ENCODE peak calls at places on chromosomes 7 and 10, in eight cellular contexts. One of them, this sample, is unnamed.

GRCh38 chr10:110818311-110819257 is 53.1 kb upstream of the PDCD4 start:
- DNase-seq in transverse colon: peak; percentile 80
- DNase-seq in GM06990: no peak
- DNase-seq in nephron progenitor cell: no peak
- DNase-seq in HFFc6: no peak
- DNase-seq in neural crest cell: no peak
- DNase-seq in heart left ventricle: no peak
- DNase-seq in H9: no peak
- DNase-seq in this sample: no peak

GRCh38 chr7:45235905-45236304 is 78.3 kb downstream of the RAMP3 start:
- DNase-seq in H9: no peak
- DNase-seq in nephron progenitor cell: no peak
- DNase-seq in HFFc6: no peak
- DNase-seq in neural crest cell: no peak
- DNase-seq in transverse colon: no peak
- DNase-seq in GM06990: no peak
- DNase-seq in heart left ventricle: no peak
- DNase-seq in this sample: no peak

GRCh38 chr10:33233191-33233590 is 101.3 kb downstream of the NRP1 start:
- DNase-seq in transverse colon: no peak
- DNase-seq in neural crest cell: no peak
- DNase-seq in heart left ventricle: no peak
- DNase-seq in nephron progenitor cell: no peak
- DNase-seq in H9: no peak
- DNase-seq in HFFc6: no peak
- DNase-seq in GM06990: no peak
- DNase-seq in this sample: no peak

GRCh38 chr7:36658603-36659516 is 65.4 kb downstream of the AOAH start:
- DNase-seq in heart left ventricle: no peak
- DNase-seq in transverse colon: no peak
- DNase-seq in nephron progenitor cell: peak; percentile 27
- DNase-seq in neural crest cell: peak; percentile 18
- DNase-seq in H9: no peak
- DNase-seq in GM06990: no peak
- DNase-seq in HFFc6: peak; percentile 56
- DNase-seq in this sample: peak; percentile 30

GRCh38 chr10:112658900-112659328 is 211.9 kb downstream of the VTI1A start:
- DNase-seq in transverse colon: no peak
- DNase-seq in neural crest cell: no peak
- DNase-seq in nephron progenitor cell: no peak
- DNase-seq in heart left ventricle: no peak
- DNase-seq in H9: no peak
- DNase-seq in GM06990: no peak
- DNase-seq in HFFc6: no peak
- DNase-seq in this sample: no peak

GRCh38 chr10:17387861-17388503 is 66.4 kb downstream of the ST8SIA6 start:
- DNase-seq in GM06990: no peak
- DNase-seq in nephron progenitor cell: no peak
- DNase-seq in HFFc6: no peak
- DNase-seq in neural crest cell: no peak
- DNase-seq in H9: no peak
- DNase-seq in transverse colon: no peak
- DNase-seq in heart left ventricle: no peak
- DNase-seq in this sample: no peak

GRCh38 chr7:1044189-1045037 is at the start of gene GPR146:
- DNase-seq in HFFc6: peak; percentile 96
- DNase-seq in transverse colon: peak; percentile 98
- DNase-seq in GM06990: peak; percentile 91
- DNase-seq in H9: peak; percentile 97
- DNase-seq in neural crest cell: peak; percentile 97
- DNase-seq in heart left ventricle: peak; percentile 98
- DNase-seq in nephron progenitor cell: peak; percentile 99
- DNase-seq in this sample: peak; percentile 99

GRCh38 chr10:119871881-119872609 is 598 bp downstream of the MCMBP start:
- DNase-seq in GM06990: peak; percentile 75
- DNase-seq in neural crest cell: peak; percentile 7
- DNase-seq in heart left ventricle: peak; percentile 62
- DNase-seq in HFFc6: no peak
- DNase-seq in nephron progenitor cell: peak; percentile 54
- DNase-seq in H9: peak; percentile 78
- DNase-seq in transverse colon: peak; percentile 70
- DNase-seq in this sample: peak; percentile 42

GRCh38 chr7:584122-584465 is 64.4 kb upstream of the PDGFA start:
- DNase-seq in HFFc6: peak; percentile 14
- DNase-seq in H9: no peak
- DNase-seq in nephron progenitor cell: no peak
- DNase-seq in heart left ventricle: no peak
- DNase-seq in neural crest cell: no peak
- DNase-seq in GM06990: no peak
- DNase-seq in transverse colon: peak; percentile 44
- DNase-seq in this sample: no peak

GRCh38 chr10:17793823-17794759 is 15.1 kb upstream of the MRC1 start:
- DNase-seq in H9: no peak
- DNase-seq in transverse colon: no peak
- DNase-seq in neural crest cell: no peak
- DNase-seq in heart left ventricle: no peak
- DNase-seq in HFFc6: no peak
- DNase-seq in nephron progenitor cell: no peak
- DNase-seq in GM06990: no peak
- DNase-seq in this sample: no peak

GRCh38 chr10:53765311-53765710 is 992.7 kb upstream of the MBL2 start:
- DNase-seq in transverse colon: no peak
- DNase-seq in neural crest cell: no peak
- DNase-seq in H9: no peak
- DNase-seq in nephron progenitor cell: no peak
- DNase-seq in GM06990: no peak
- DNase-seq in HFFc6: no peak
- DNase-seq in heart left ventricle: no peak
- DNase-seq in this sample: no peak

GRCh38 chr7:108457871-108458270 is 1.6 kb upstream of the NRCAM start:
- DNase-seq in transverse colon: no peak
- DNase-seq in nephron progenitor cell: no peak
- DNase-seq in HFFc6: no peak
- DNase-seq in heart left ventricle: no peak
- DNase-seq in GM06990: no peak
- DNase-seq in neural crest cell: no peak
- DNase-seq in H9: no peak
- DNase-seq in this sample: no peak

GRCh38 chr7:18495412-18496335 is at the start of gene HDAC9:
- DNase-seq in nephron progenitor cell: peak; percentile 25
- DNase-seq in heart left ventricle: peak; percentile 72
- DNase-seq in transverse colon: peak; percentile 51
- DNase-seq in HFFc6: peak; percentile 63
- DNase-seq in H9: peak; percentile 66
- DNase-seq in neural crest cell: peak; percentile 47
- DNase-seq in GM06990: peak; percentile 46
- DNase-seq in this sample: no peak

GRCh38 chr7:15647309-15647708 is 39.2 kb downstream of the MEOX2 start:
- DNase-seq in transverse colon: no peak
- DNase-seq in neural crest cell: no peak
- DNase-seq in nephron progenitor cell: no peak
- DNase-seq in GM06990: no peak
- DNase-seq in H9: no peak
- DNase-seq in heart left ventricle: no peak
- DNase-seq in HFFc6: no peak
- DNase-seq in this sample: no peak

GRCh38 chr7:15648461-15648961 is 38.0 kb downstream of the MEOX2 start:
- DNase-seq in heart left ventricle: no peak
- DNase-seq in GM06990: no peak
- DNase-seq in transverse colon: no peak
- DNase-seq in HFFc6: no peak
- DNase-seq in H9: no peak
- DNase-seq in nephron progenitor cell: no peak
- DNase-seq in neural crest cell: no peak
- DNase-seq in this sample: no peak

GRCh38 chr7:15652776-15653290 is 33.6 kb downstream of the MEOX2 start:
- DNase-seq in heart left ventricle: no peak
- DNase-seq in neural crest cell: no peak
- DNase-seq in nephron progenitor cell: no peak
- DNase-seq in HFFc6: no peak
- DNase-seq in transverse colon: no peak
- DNase-seq in GM06990: no peak
- DNase-seq in H9: no peak
- DNase-seq in this sample: no peak

GRCh38 chr7:15651693-15652092 is 34.8 kb downstream of the MEOX2 start:
- DNase-seq in heart left ventricle: no peak
- DNase-seq in GM06990: no peak
- DNase-seq in neural crest cell: no peak
- DNase-seq in transverse colon: no peak
- DNase-seq in nephron progenitor cell: no peak
- DNase-seq in HFFc6: no peak
- DNase-seq in H9: no peak
- DNase-seq in this sample: no peak
- TF ChIP-seq CTCF in heart left ventricle: no peak
- TF ChIP-seq CTCF in GM06990: no peak
- TF ChIP-seq CTCF in neural crest cell: no peak
- TF ChIP-seq CTCF in transverse colon: no peak
- TF ChIP-seq CTCF in nephron progenitor cell: no peak
- TF ChIP-seq CTCF in HFFc6: no peak
- TF ChIP-seq CTCF in H9: no peak
- TF ChIP-seq CTCF in this sample: no peak

DNA sequence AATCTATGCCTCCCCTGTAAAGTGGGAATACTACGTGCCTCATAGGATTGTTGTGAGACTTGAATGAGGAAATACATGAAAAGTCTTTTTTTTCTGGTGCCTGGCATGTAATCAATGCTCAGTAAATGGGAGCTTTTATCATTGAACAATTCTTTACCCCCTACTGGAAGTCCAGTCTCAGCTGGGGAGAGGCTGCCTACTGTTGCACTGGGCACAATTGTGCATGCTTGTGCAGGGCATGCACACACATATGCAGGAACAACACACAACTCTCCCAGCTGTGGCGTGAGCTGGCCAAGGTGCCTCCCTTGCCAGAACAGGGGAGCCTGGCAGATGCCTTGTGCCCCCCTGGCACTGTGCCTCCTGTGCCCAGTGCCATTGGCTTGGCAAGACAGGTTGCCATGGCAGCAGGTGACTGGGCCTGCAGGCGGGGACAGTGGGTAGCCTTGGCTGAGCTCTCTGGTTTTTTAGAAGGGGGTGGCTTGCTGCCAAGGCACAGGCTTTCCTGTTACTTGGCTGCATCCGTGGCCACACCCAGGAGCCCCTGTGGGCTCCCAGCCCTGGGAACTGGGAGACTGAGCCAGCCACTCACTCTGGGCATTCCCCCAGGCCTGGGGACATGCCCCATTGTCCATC is 16.1 kb upstream of the PALD1 start:
- DNase-seq in nephron progenitor cell: no peak
- DNase-seq in transverse colon: peak; percentile 24
- DNase-seq in H9: no peak
- DNase-seq in neural crest cell: no peak
- DNase-seq in GM06990: no peak
- DNase-seq in HFFc6: no peak
- DNase-seq in heart left ventricle: peak; percentile 94
- DNase-seq in this sample: no peak
- TF ChIP-seq CTCF in nephron progenitor cell: no peak
- TF ChIP-seq CTCF in transverse colon: no peak
- TF ChIP-seq CTCF in H9: no peak
- TF ChIP-seq CTCF in neural crest cell: no peak
- TF ChIP-seq CTCF in GM06990: no peak
- TF ChIP-seq CTCF in HFFc6: no peak
- TF ChIP-seq CTCF in heart left ventricle: peak; percentile 18
- TF ChIP-seq CTCF in this sample: no peak

GRCh38 chr10:96570983-96571964 is 15.5 kb downstream of the TM9SF3 start:
- DNase-seq in transverse colon: no peak
- DNase-seq in H9: no peak
- DNase-seq in HFFc6: no peak
- DNase-seq in GM06990: no peak
- DNase-seq in nephron progenitor cell: no peak
- DNase-seq in neural crest cell: no peak
- DNase-seq in heart left ventricle: no peak
- DNase-seq in this sample: no peak

GRCh38 chr10:96568402-96568801 is 18.4 kb downstream of the TM9SF3 start:
- DNase-seq in H9: no peak
- DNase-seq in nephron progenitor cell: no peak
- DNase-seq in heart left ventricle: no peak
- DNase-seq in neural crest cell: no peak
- DNase-seq in transverse colon: no peak
- DNase-seq in GM06990: no peak
- DNase-seq in HFFc6: no peak
- DNase-seq in this sample: no peak

GRCh38 chr10:96565774-96566173 is 21.0 kb downstream of the TM9SF3 start:
- DNase-seq in H9: no peak
- DNase-seq in heart left ventricle: no peak
- DNase-seq in HFFc6: peak; percentile 41
- DNase-seq in transverse colon: no peak
- DNase-seq in neural crest cell: no peak
- DNase-seq in GM06990: no peak
- DNase-seq in nephron progenitor cell: no peak
- DNase-seq in this sample: no peak

GRCh38 chr10:96573036-96573435 is 13.8 kb downstream of the TM9SF3 start:
- DNase-seq in transverse colon: no peak
- DNase-seq in heart left ventricle: no peak
- DNase-seq in GM06990: no peak
- DNase-seq in H9: no peak
- DNase-seq in neural crest cell: no peak
- DNase-seq in HFFc6: no peak
- DNase-seq in nephron progenitor cell: no peak
- DNase-seq in this sample: no peak

DNA sequence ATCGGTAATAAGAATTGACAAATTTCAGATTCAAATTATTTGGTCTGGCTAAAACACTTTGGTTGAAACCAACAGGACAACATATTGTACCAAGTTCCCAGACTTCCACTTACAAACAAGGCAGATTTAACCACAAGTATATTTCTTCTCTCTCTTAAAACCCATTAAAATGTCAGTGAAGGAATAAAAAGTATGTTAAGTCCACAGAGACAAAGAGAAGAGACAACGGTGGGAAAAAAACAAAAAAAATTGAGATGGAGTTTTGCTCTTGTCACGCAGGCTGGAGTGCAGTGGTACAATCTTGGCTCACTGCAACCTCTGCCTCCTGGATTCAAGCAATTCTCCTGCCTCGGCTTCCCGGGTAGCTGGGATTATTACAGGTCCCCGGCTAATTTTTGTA is 16.3 kb downstream of the TM9SF3 start:
- DNase-seq in heart left ventricle: no peak
- DNase-seq in neural crest cell: no peak
- DNase-seq in nephron progenitor cell: no peak
- DNase-seq in transverse colon: no peak
- DNase-seq in H9: no peak
- DNase-seq in HFFc6: no peak
- DNase-seq in GM06990: no peak
- DNase-seq in this sample: no peak
- TF ChIP-seq CTCF in heart left ventricle: no peak
- TF ChIP-seq CTCF in neural crest cell: no peak
- TF ChIP-seq CTCF in nephron progenitor cell: no peak
- TF ChIP-seq CTCF in transverse colon: no peak
- TF ChIP-seq CTCF in H9: no peak
- TF ChIP-seq CTCF in HFFc6: no peak
- TF ChIP-seq CTCF in GM06990: no peak
- TF ChIP-seq CTCF in this sample: no peak

GRCh38 chr7:86818903-86819302 is 175.2 kb downstream of the GRM3 start:
- DNase-seq in HFFc6: no peak
- DNase-seq in neural crest cell: no peak
- DNase-seq in heart left ventricle: no peak
- DNase-seq in transverse colon: no peak
- DNase-seq in H9: no peak
- DNase-seq in nephron progenitor cell: no peak
- DNase-seq in GM06990: no peak
- DNase-seq in this sample: no peak

GRCh38 chr7:86815556-86815955 is 171.8 kb downstream of the GRM3 start:
- DNase-seq in heart left ventricle: no peak
- DNase-seq in HFFc6: no peak
- DNase-seq in neural crest cell: no peak
- DNase-seq in transverse colon: no peak
- DNase-seq in H9: no peak
- DNase-seq in nephron progenitor cell: no peak
- DNase-seq in GM06990: no peak
- DNase-seq in this sample: no peak

GRCh38 chr7:86814980-86815379 is 171.3 kb downstream of the GRM3 start:
- DNase-seq in GM06990: no peak
- DNase-seq in H9: no peak
- DNase-seq in transverse colon: no peak
- DNase-seq in nephron progenitor cell: peak; percentile 11
- DNase-seq in neural crest cell: peak; percentile 25
- DNase-seq in heart left ventricle: no peak
- DNase-seq in HFFc6: no peak
- DNase-seq in this sample: peak; percentile 28
- TF ChIP-seq CTCF in GM06990: peak; percentile 69
- TF ChIP-seq CTCF in H9: peak; percentile 75
- TF ChIP-seq CTCF in transverse colon: no peak
- TF ChIP-seq CTCF in nephron progenitor cell: peak; percentile 63
- TF ChIP-seq CTCF in neural crest cell: peak; percentile 69
- TF ChIP-seq CTCF in heart left ventricle: peak; percentile 46
- TF ChIP-seq CTCF in HFFc6: peak; percentile 44
- TF ChIP-seq CTCF in this sample: peak; percentile 63